ENCODE peak calls at places on chromosome 15, in four cellular contexts. One of them, this sample, is unnamed.

GRCh38 chr15:25832158-25832557 is 31.0 kb downstream of the ATP10A start:
- DNase-seq in GM23248: peak
- DNase-seq in hepatocyte: no peak
- DNase-seq in sigmoid colon: no peak
- DNase-seq in this sample: no peak

GRCh38 chr15:69668963-69669362 is 216.3 kb downstream of the RPLP1 start:
- DNase-seq in sigmoid colon: no peak
- DNase-seq in hepatocyte: no peak
- DNase-seq in GM23248: no peak
- DNase-seq in this sample: no peak

GRCh38 chr15:71592186-71592585 is 218.2 kb upstream of the NR2E3 start:
- DNase-seq in sigmoid colon: no peak
- DNase-seq in GM23248: no peak
- DNase-seq in hepatocyte: no peak
- DNase-seq in this sample: no peak

GRCh38 chr15:52085289-52085688 is 27.3 kb downstream of the BCL2L10 start:
- DNase-seq in sigmoid colon: no peak
- DNase-seq in hepatocyte: no peak
- DNase-seq in GM23248: no peak
- DNase-seq in this sample: no peak

GRCh38 chr15:50330921-50331320 is 24.1 kb downstream of the GABPB1 start:
- DNase-seq in GM23248: peak
- DNase-seq in hepatocyte: no peak
- DNase-seq in sigmoid colon: no peak
- DNase-seq in this sample: no peak

GRCh38 chr15:88769161-88769971 is 33.9 kb upstream of the ACAN start:
- DNase-seq in hepatocyte: peak
- DNase-seq in sigmoid colon: no peak
- DNase-seq in GM23248: peak
- DNase-seq in this sample: no peak

GRCh38 chr15:75776075-75776443 is 63.4 kb upstream of the CSPG4 start:
- DNase-seq in GM23248: peak
- DNase-seq in sigmoid colon: no peak
- DNase-seq in hepatocyte: peak
- DNase-seq in this sample: peak

GRCh38 chr15:38252481-38253311 is at the start of gene SPRED1:
- DNase-seq in hepatocyte: peak
- DNase-seq in sigmoid colon: peak
- DNase-seq in GM23248: peak
- DNase-seq in this sample: no peak

GRCh38 chr15:68993276-68993675 is 21.2 kb upstream of the NOX5 start:
- DNase-seq in GM23248: no peak
- DNase-seq in hepatocyte: no peak
- DNase-seq in sigmoid colon: no peak
- DNase-seq in this sample: no peak

GRCh38 chr15:84904409-84904808 is 19.9 kb downstream of the SLC28A1 start:
- DNase-seq in sigmoid colon: no peak
- DNase-seq in hepatocyte: no peak
- DNase-seq in GM23248: no peak
- DNase-seq in this sample: no peak

GRCh38 chr15:98952381-98952803 is 55.2 kb downstream of the PGPEP1L start:
- DNase-seq in hepatocyte: no peak
- DNase-seq in GM23248: no peak
- DNase-seq in sigmoid colon: no peak
- DNase-seq in this sample: no peak

GRCh38 chr15:43748376-43748775 is 2.1 kb downstream of the PDIA3 start:
- DNase-seq in hepatocyte: no peak
- DNase-seq in GM23248: peak
- DNase-seq in sigmoid colon: no peak
- DNase-seq in this sample: no peak

GRCh38 chr15:40930430-40931299 is 1.5 kb downstream of the DLL4 start:
- DNase-seq in sigmoid colon: no peak
- DNase-seq in GM23248: peak
- DNase-seq in hepatocyte: peak
- DNase-seq in this sample: no peak

GRCh38 chr15:33279613-33280205 is 31.1 kb upstream of the RYR3 start:
- DNase-seq in GM23248: peak
- DNase-seq in sigmoid colon: no peak
- DNase-seq in hepatocyte: no peak
- DNase-seq in this sample: no peak

GRCh38 chr15:74322558-74323180 is 44.8 kb downstream of the CYP11A1 start:
- DNase-seq in sigmoid colon: peak
- DNase-seq in hepatocyte: peak
- DNase-seq in GM23248: peak
- DNase-seq in this sample: peak

GRCh38 chr15:93121089-93121488 is 32.1 kb upstream of the RGMA start:
- DNase-seq in GM23248: no peak
- DNase-seq in sigmoid colon: no peak
- DNase-seq in hepatocyte: no peak
- DNase-seq in this sample: no peak

GRCh38 chr15:25800761-25801515 is 62.2 kb downstream of the ATP10A start:
- DNase-seq in hepatocyte: no peak
- DNase-seq in sigmoid colon: no peak
- DNase-seq in GM23248: no peak
- DNase-seq in this sample: no peak

GRCh38 chr15:73891328-73891975 is 18.1 kb downstream of the TBC1D21 start:
- DNase-seq in hepatocyte: no peak
- DNase-seq in GM23248: no peak
- DNase-seq in sigmoid colon: peak
- DNase-seq in this sample: no peak

GRCh38 chr15:57553526-57553925 is 38.2 kb upstream of the MYZAP start:
- DNase-seq in hepatocyte: no peak
- DNase-seq in sigmoid colon: no peak
- DNase-seq in GM23248: no peak
- DNase-seq in this sample: no peak

GRCh38 chr15:57552678-57553334 is 38.9 kb upstream of the MYZAP start:
- DNase-seq in GM23248: no peak
- DNase-seq in sigmoid colon: no peak
- DNase-seq in hepatocyte: no peak
- DNase-seq in this sample: no peak

GRCh38 chr15:57554821-57555185 is 36.9 kb upstream of the MYZAP start:
- DNase-seq in hepatocyte: no peak
- DNase-seq in sigmoid colon: no peak
- DNase-seq in GM23248: no peak
- DNase-seq in this sample: no peak

GRCh38 chr15:57555270-57555669 is 36.4 kb upstream of the MYZAP start:
- DNase-seq in sigmoid colon: no peak
- DNase-seq in hepatocyte: no peak
- DNase-seq in GM23248: peak
- DNase-seq in this sample: no peak

DNA sequence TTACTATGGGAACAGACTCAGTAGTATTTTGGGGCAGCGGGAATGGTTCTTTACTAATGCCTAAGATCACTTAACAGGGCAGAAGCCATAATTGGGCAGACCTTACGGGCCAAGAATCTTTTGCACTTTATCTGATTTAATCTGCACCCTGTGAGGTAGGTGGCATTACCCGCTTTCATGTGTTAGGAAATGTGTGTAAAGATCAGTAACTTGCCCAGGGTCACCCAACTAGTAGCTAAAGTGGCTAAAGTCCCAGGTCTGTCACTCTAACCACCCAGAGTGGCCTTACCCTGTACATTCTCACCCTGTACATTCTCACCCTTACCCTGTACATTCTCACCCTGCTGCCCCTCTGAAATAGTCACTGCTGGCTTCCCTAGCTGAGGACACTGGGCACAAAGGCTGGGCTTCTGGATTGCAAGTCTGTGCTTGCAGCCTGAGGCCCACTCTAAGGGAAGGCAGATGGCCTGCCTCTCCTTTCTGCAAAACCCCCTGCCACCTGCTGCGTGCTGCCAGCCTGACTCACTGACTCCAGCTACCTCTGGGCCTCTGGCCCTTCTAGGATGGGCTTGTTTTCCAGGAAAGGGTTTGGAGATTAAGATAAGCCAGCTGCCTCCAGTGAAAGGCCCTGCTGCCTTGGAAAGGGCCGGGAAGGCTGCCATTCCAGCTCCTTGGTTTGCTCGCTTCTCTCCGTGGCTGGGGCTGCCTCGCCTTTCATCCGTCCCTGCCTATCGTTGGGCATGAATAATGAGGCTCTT is 37.5 kb upstream of the MYZAP start:
- DNase-seq in hepatocyte: peak
- DNase-seq in sigmoid colon: no peak
- DNase-seq in GM23248: no peak
- DNase-seq in this sample: no peak
- H3K27ac ChIP-seq in hepatocyte: peak
- H3K27ac ChIP-seq in sigmoid colon: peak
- H3K27ac ChIP-seq in GM23248: no peak
- H3K27ac ChIP-seq in this sample: no peak

GRCh38 chr15:90039996-90040395 is 38.9 kb downstream of the ZNF710 start:
- DNase-seq in GM23248: no peak
- DNase-seq in sigmoid colon: no peak
- DNase-seq in hepatocyte: no peak
- DNase-seq in this sample: no peak
- H3K27ac ChIP-seq in GM23248: no peak
- H3K27ac ChIP-seq in sigmoid colon: no peak
- H3K27ac ChIP-seq in hepatocyte: no peak
- H3K27ac ChIP-seq in this sample: no peak

GRCh38 chr15:66746231-66746605 is 44.2 kb downstream of the SMAD6 start:
- DNase-seq in hepatocyte: no peak
- DNase-seq in GM23248: no peak
- DNase-seq in sigmoid colon: peak
- DNase-seq in this sample: peak

GRCh38 chr15:66747866-66748265 is 45.8 kb downstream of the SMAD6 start:
- DNase-seq in sigmoid colon: no peak
- DNase-seq in GM23248: no peak
- DNase-seq in hepatocyte: no peak
- DNase-seq in this sample: no peak

GRCh38 chr15:66749841-66750575 is 48.0 kb downstream of the SMAD6 start:
- DNase-seq in hepatocyte: no peak
- DNase-seq in sigmoid colon: peak
- DNase-seq in GM23248: peak
- DNase-seq in this sample: peak

GRCh38 chr15:66747223-66747622 is 45.2 kb downstream of the SMAD6 start:
- DNase-seq in GM23248: no peak
- DNase-seq in hepatocyte: no peak
- DNase-seq in sigmoid colon: peak
- DNase-seq in this sample: no peak

DNA sequence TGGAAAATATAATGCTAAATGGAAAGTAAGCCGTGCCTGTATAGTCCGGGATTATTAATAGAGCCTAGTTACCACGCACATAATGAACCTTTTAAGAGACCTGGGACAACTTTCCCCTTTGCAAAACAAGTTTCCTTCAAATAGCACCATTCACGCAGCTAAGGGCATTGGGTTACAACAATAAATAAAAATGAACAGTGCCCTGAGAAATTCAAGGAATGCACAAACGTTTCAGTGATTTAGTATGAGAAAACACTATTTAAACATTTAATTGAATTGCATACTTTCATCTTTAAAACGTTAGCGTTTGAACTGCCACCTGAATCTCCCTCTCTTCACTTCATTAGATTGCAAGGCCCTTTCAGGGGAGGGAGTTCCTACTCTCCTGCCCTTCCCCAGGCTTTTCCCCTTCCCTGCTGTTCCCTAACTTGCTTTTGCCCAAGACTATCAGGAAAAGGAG is 46.3 kb downstream of the SMAD6 start:
- DNase-seq in sigmoid colon: no peak
- DNase-seq in GM23248: peak
- DNase-seq in hepatocyte: no peak
- DNase-seq in this sample: peak
- H3K27ac ChIP-seq in sigmoid colon: no peak
- H3K27ac ChIP-seq in GM23248: peak
- H3K27ac ChIP-seq in hepatocyte: peak
- H3K27ac ChIP-seq in this sample: peak

DNA sequence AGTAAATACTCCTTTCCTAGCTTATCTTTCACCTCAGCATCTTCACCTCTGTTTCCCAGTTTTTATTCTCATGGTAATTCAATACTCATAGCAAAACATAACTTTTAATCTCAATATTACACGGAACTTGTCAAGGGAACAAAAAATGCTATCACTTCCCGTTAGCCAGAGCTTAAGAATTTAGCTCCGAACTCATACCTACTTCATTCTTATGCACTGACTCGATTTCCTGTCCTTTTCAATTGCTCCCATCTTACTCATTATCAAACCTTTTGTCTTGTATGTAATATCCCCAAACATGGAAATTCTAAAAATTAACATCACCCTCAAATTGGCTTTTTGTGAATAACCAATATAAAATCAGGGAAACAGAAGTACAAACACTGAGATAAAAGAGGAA is 28.2 kb downstream of the MYEF2 start:
- DNase-seq in sigmoid colon: no peak
- DNase-seq in GM23248: peak
- DNase-seq in hepatocyte: no peak
- DNase-seq in this sample: peak
- H3K27ac ChIP-seq in sigmoid colon: no peak
- H3K27ac ChIP-seq in GM23248: no peak
- H3K27ac ChIP-seq in hepatocyte: no peak
- H3K27ac ChIP-seq in this sample: peak

GRCh38 chr15:61556037-61556648 is 327.0 kb upstream of the RORA start:
- DNase-seq in sigmoid colon: no peak
- DNase-seq in hepatocyte: no peak
- DNase-seq in GM23248: peak
- DNase-seq in this sample: peak

GRCh38 chr15:61558172-61559146 is 329.4 kb upstream of the RORA start:
- DNase-seq in hepatocyte: no peak
- DNase-seq in sigmoid colon: no peak
- DNase-seq in GM23248: no peak
- DNase-seq in this sample: no peak
- H3K27ac ChIP-seq in hepatocyte: no peak
- H3K27ac ChIP-seq in sigmoid colon: peak
- H3K27ac ChIP-seq in GM23248: no peak
- H3K27ac ChIP-seq in this sample: no peak

This sample was measured in SJSA1.